ENCODE peak calls at places on chromosomes 3 and 15, in eight cellular contexts. F is activated CD8-positive, alpha-beta memory T cell treated with anti-CD3 and anti-CD28 coated beads, Interleukin-2, amount 50 U/mL, for 48 hours; B is GM12865; A is COR-L47; U is omental fat pad; Y is GM06990; S is KBM-7; G is endodermal cell. E is an unnamed sample.
A peak's percentile ranks its signal among the peaks of the same experiment; 100 is the strongest.

GRCh38 chr3:109275702-109276293 is 40.5 kb downstream of the DPPA2 start:
- DNase-seq in S (peak; percentile 35), U (no peak), B (peak; percentile 1), G (peak; percentile 86), A (peak; percentile 23), Y (no peak), F (no peak), E (peak; percentile 85)

GRCh38 chr3:58521002-58521670 is 15.9 kb downstream of the ACOX2 start:
- DNase-seq in F (no peak), Y (no peak), S (peak; percentile 74), G (peak; percentile 77), A (peak; percentile 64), U (no peak), B (no peak), E (no peak)

GRCh38 chr15:52183562-52184173 is 7.5 kb downstream of the GNB5 start:
- DNase-seq in G (peak; percentile 85), Y (no peak), A (no peak), U (no peak), S (peak; percentile 33), B (peak; percentile 51), F (no peak), E (peak; percentile 76)

GRCh38 chr15:41207687-41208448 is 22.7 kb downstream of the EXD1 start:
- DNase-seq in G (no peak), F (no peak), A (no peak), U (no peak), S (no peak), B (peak; percentile 26), Y (no peak), E (no peak)

GRCh38 chr3:108602249-108602934 is 12.9 kb downstream of the DZIP3 start:
- DNase-seq in G (no peak), Y (no peak), F (no peak), A (no peak), B (no peak), S (no peak), U (no peak), E (peak; percentile 54)

GRCh38 chr3:100554373-100554676 is 55.1 kb upstream of the ADGRG7 start:
- DNase-seq in A (no peak), S (no peak), Y (no peak), G (no peak), B (no peak), U (no peak), F (no peak), E (no peak)

GRCh38 chr15:84955089-84955848 is 26.4 kb upstream of the PDE8A start:
- DNase-seq in U (peak; percentile 57), Y (no peak), F (peak; percentile 56), S (peak; percentile 78), G (peak; percentile 90), B (peak; percentile 56), A (peak; percentile 66), E (peak; percentile 83)

GRCh38 chr3:23620044-23620443 is 185.7 kb upstream of the UBE2E1 start:
- DNase-seq in Y (no peak), F (no peak), S (no peak), A (no peak), U (no peak), G (peak; percentile 51), B (no peak), E (peak; percentile 24)

GRCh38 chr3:143199998-143200909 is 80.7 kb downstream of the CHST2 start:
- DNase-seq in F (no peak), Y (no peak), U (no peak), S (no peak), G (no peak), A (no peak), B (no peak), E (no peak)

GRCh38 chr3:13884851-13885703 is 5.2 kb upstream of the WNT7A start:
- DNase-seq in S (peak; percentile 44), A (peak; percentile 44), G (peak; percentile 91), F (peak; percentile 80), U (no peak), B (peak; percentile 55), Y (no peak), E (peak; percentile 81)

GRCh38 chr15:37586976-37587375 is 347.5 kb upstream of the TMCO5A start:
- DNase-seq in F (no peak), G (no peak), A (no peak), U (no peak), S (peak; percentile 7), B (no peak), Y (no peak), E (no peak)

GRCh38 chr15:28125673-28126651 is 26.8 kb upstream of the OCA2 start:
- DNase-seq in A (peak; percentile 46), S (peak; percentile 58), F (no peak), B (peak; percentile 59), U (no peak), Y (no peak), G (peak; percentile 39), E (peak; percentile 81)

GRCh38 chr15:41494922-41495735 is 1.5 kb downstream of the ITPKA start:
- DNase-seq in B (peak; percentile 45), G (peak; percentile 81), A (no peak), U (no peak), S (no peak), F (peak; percentile 71), Y (peak; percentile 52), E (peak; percentile 74)

GRCh38 chr3:124117486-124117885 is 125.6 kb upstream of the ROPN1 start:
- DNase-seq in U (no peak), B (no peak), A (no peak), Y (no peak), G (no peak), F (no peak), S (no peak), E (no peak)

E was measured in GM23338.